ENCODE peak calls at places on chromosomes 2 and 18, in four cellular contexts. One of them, this sample, is unnamed.
A peak's percentile ranks its signal among the peaks of the same experiment; 100 is the strongest.

GRCh38 chr18:13893418-13893760 is 21.9 kb downstream of the MC2R start:
- DNase-seq in PC-3: no peak
- DNase-seq in small intestine: no peak
- DNase-seq in heart right ventricle: no peak
- DNase-seq in this sample: no peak

GRCh38 chr18:79587298-79588125 is 92.1 kb upstream of the CTDP1 start:
- DNase-seq in PC-3: no peak
- DNase-seq in small intestine: no peak
- DNase-seq in heart right ventricle: no peak
- DNase-seq in this sample: peak; percentile 46

GRCh38 chr2:127133793-127134192 is 26.8 kb upstream of the BIN1 start:
- DNase-seq in PC-3: no peak
- DNase-seq in small intestine: no peak
- DNase-seq in heart right ventricle: no peak
- DNase-seq in this sample: no peak

GRCh38 chr2:219662566-219662965 is 35.1 kb downstream of the SLC4A3 start:
- DNase-seq in PC-3: no peak
- DNase-seq in small intestine: no peak
- DNase-seq in heart right ventricle: no peak
- DNase-seq in this sample: no peak

GRCh38 chr2:161710131-161710915 is 86.1 kb downstream of the SLC4A10 start:
- DNase-seq in PC-3: peak; percentile 92
- DNase-seq in small intestine: no peak
- DNase-seq in heart right ventricle: no peak
- DNase-seq in this sample: no peak

GRCh38 chr2:69456154-69456553 is 18.9 kb upstream of the NFU1 start:
- DNase-seq in PC-3: no peak
- DNase-seq in small intestine: no peak
- DNase-seq in heart right ventricle: no peak
- DNase-seq in this sample: no peak

GRCh38 chr2:232134939-232135338 is 173.4 kb downstream of the DIS3L2 start:
- DNase-seq in PC-3: peak; percentile 64
- DNase-seq in small intestine: no peak
- DNase-seq in heart right ventricle: no peak
- DNase-seq in this sample: no peak

GRCh38 chr2:74766780-74767179 is 67.1 kb upstream of the HK2 start:
- DNase-seq in PC-3: no peak
- DNase-seq in small intestine: no peak
- DNase-seq in heart right ventricle: no peak
- DNase-seq in this sample: no peak

GRCh38 chr2:153509133-153509532 is 30.6 kb upstream of the RPRM start:
- DNase-seq in PC-3: no peak
- DNase-seq in small intestine: no peak
- DNase-seq in heart right ventricle: no peak
- DNase-seq in this sample: no peak

GRCh38 chr2:241413929-241414580 is 58.0 kb downstream of the FARP2 start:
- DNase-seq in PC-3: peak; percentile 8
- DNase-seq in small intestine: no peak
- DNase-seq in heart right ventricle: no peak
- DNase-seq in this sample: no peak

GRCh38 chr2:27886322-27886721 is 3.9 kb downstream of the RBKS start:
- DNase-seq in PC-3: no peak
- DNase-seq in small intestine: peak; percentile 62
- DNase-seq in heart right ventricle: no peak
- DNase-seq in this sample: no peak

GRCh38 chr2:95041824-95042442 is 16.4 kb downstream of the MAL start:
- DNase-seq in PC-3: no peak
- DNase-seq in small intestine: no peak
- DNase-seq in heart right ventricle: no peak
- DNase-seq in this sample: peak; percentile 12

GRCh38 chr2:95039410-95039809 is 13.9 kb downstream of the MAL start:
- DNase-seq in PC-3: no peak
- DNase-seq in small intestine: no peak
- DNase-seq in heart right ventricle: no peak
- DNase-seq in this sample: no peak

GRCh38 chr2:95041060-95041823 is 15.7 kb downstream of the MAL start:
- DNase-seq in PC-3: no peak
- DNase-seq in small intestine: no peak
- DNase-seq in heart right ventricle: no peak
- DNase-seq in this sample: no peak

GRCh38 chr2:95040470-95040869 is 15.0 kb downstream of the MAL start:
- DNase-seq in PC-3: no peak
- DNase-seq in small intestine: no peak
- DNase-seq in heart right ventricle: no peak
- DNase-seq in this sample: no peak

DNA sequence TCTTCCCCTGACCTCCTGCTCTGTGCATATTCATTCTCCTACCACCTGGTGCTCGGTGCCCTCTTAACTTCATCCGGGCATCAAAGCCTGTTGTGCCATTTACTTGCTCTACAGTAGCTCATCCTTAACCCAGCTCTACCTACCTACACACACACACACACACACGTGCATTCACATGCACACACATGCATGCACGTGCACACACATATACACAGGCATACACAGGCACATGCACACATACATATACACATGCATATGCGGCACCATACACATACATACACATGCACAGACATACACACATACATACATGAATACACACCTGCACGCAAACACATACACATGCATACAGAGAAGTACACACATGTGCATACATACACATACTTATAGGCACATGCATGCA is 14.5 kb downstream of the MAL start:
- DNase-seq in PC-3: no peak
- DNase-seq in small intestine: no peak
- DNase-seq in heart right ventricle: no peak
- DNase-seq in this sample: no peak
- H3K27ac ChIP-seq in PC-3: no peak overlapping the region
- H3K27ac ChIP-seq in small intestine: no peak overlapping the region
- H3K27ac ChIP-seq in heart right ventricle: no peak overlapping the region
- H3K27ac ChIP-seq in this sample: no peak overlapping the region

GRCh38 chr18:9565407-9565806 is 49.0 kb downstream of the PPP4R1 start:
- DNase-seq in PC-3: no peak
- DNase-seq in small intestine: no peak
- DNase-seq in heart right ventricle: no peak
- DNase-seq in this sample: no peak
- H3K36me3 ChIP-seq in PC-3: peaks cover 68% of the 10 kb centered on the region
- H3K36me3 ChIP-seq in small intestine: peaks cover 19% of the 10 kb centered on the region
- H3K36me3 ChIP-seq in heart right ventricle: no peaks in the 10 kb centered on the region
- H3K36me3 ChIP-seq in this sample: peaks cover 74% of the 10 kb centered on the region

GRCh38 chr2:174597347-174598047 is at the start of gene WIPF1:
- DNase-seq in PC-3: peak; percentile 59
- DNase-seq in small intestine: peak; percentile 61
- DNase-seq in heart right ventricle: no peak
- DNase-seq in this sample: no peak
- H3K27ac ChIP-seq in PC-3: peak within 1 kb of the TSS; percentile 76
- H3K27ac ChIP-seq in small intestine: peak within 1 kb of the TSS; percentile 63
- H3K27ac ChIP-seq in heart right ventricle: peak within 1 kb of the TSS; percentile 7
- H3K27ac ChIP-seq in this sample: peak within 1 kb of the TSS; percentile 34

DNA sequence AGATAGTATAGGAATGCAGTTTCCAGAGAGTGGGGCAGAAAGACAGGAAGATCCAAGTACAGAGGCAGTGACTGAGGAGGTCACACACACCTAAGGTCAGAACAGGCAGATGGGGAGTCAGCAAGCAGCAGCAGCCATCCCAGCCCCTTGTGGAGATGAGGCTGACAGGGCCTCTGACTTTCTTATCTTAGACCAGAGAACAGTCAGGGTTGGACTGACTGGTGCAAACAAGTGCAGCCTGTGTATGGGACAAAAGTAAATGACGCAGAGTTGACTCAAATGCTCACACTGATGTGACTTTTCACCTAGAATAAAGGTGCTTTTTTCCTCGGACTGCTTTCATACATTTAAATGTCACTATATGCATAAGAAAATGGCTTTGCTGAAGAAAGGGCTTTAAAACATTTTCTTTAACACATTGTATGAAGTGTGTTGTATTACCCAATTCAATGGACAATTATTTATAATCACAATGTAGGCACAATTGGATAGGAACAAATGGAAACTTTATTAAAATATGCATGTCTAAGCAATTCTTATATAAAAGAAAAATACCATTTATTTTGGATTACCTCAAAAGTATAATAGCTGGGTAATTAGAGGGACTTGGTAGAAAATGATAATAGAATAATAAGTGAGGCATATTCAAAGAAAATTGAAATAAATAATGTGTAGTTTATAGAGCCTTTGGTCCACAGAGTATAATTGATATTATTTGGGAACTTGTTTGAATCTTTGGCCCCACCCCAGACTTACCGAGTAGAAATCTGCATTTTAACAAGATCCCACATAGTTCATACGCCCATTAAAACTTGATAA is 1321.5 kb upstream of the CELF4 start:
- DNase-seq in PC-3: peak; percentile 19
- DNase-seq in small intestine: no peak
- DNase-seq in heart right ventricle: no peak
- DNase-seq in this sample: no peak
- H3K36me3 ChIP-seq in PC-3: no peaks in the 10 kb centered on the region
- H3K36me3 ChIP-seq in small intestine: no peaks in the 10 kb centered on the region
- H3K36me3 ChIP-seq in heart right ventricle: no peaks in the 10 kb centered on the region
- H3K36me3 ChIP-seq in this sample: no peaks in the 10 kb centered on the region